ENCODE peak calls at places on chromosomes 11 and 22, in seven cellular contexts. S is stimulated activated CD8-positive, alpha-beta memory T cell treated with anti-CD3 and anti-CD28 coated beads, Interleukin-15, amount 100 ng/mL, for 24 hours; L is stimulated activated CD4-positive, alpha-beta T cell treated with anti-CD3 and anti-CD28 coated beads, Interleukin-12 subunit alpha, Interleukin-12 subunit beta, amount 100 ng/mL, for 48 hours; R is posterior vena cava; D is NCI-H460; O is AG08395; B is body of pancreas. E is an unnamed sample.

GRCh38 chr11:27656806-27657483 is 43.3 kb downstream of the BDNF start:
- DNase-seq in S (no peak), L (no peak), R (no peak), D (no peak), O (no peak), B (no peak), E (no peak)

GRCh38 chr11:126129681-126130671 is 67.3 kb upstream of the CDON start:
- DNase-seq in S (no peak), L (no peak), R (peak), D (no peak), O (no peak), B (no peak), E (no peak)

GRCh38 chr22:31872209-31872608 is 72.1 kb upstream of the YWHAH start:
- DNase-seq in S (no peak), L (no peak), R (no peak), D (peak), O (no peak), B (peak), E (peak)

GRCh38 chr11:92546089-92546488 is 321.5 kb downstream of the FAT3 start:
- DNase-seq in S (no peak), L (no peak), R (no peak), D (no peak), O (no peak), B (no peak), E (no peak)

GRCh38 chr11:114293201-114293711 is 2.9 kb upstream of the NNMT start:
- DNase-seq in S (no peak), L (no peak), R (no peak), D (no peak), O (no peak), B (no peak), E (peak)

GRCh38 chr22:44723801-44724200 is 21.8 kb downstream of the PRR5 start:
- DNase-seq in S (no peak), L (no peak), R (no peak), D (peak), O (peak), B (no peak), E (no peak)

GRCh38 chr11:25941353-25941752 is 390.6 kb upstream of the ANO3 start:
- DNase-seq in S (no peak), L (no peak), R (no peak), D (no peak), O (no peak), B (no peak), E (no peak)

GRCh38 chr22:27349456-27349855 is 452.1 kb downstream of the MN1 start:
- DNase-seq in S (no peak), L (no peak), R (no peak), D (no peak), O (no peak), B (no peak), E (no peak)

GRCh38 chr22:23418159-23418788 is 161.8 kb downstream of the IGLL1 start:
- DNase-seq in S (no peak), L (no peak), R (no peak), D (no peak), O (no peak), B (no peak), E (no peak)

GRCh38 chr11:119108151-119108856 is 1.2 kb downstream of the C2CD2L start:
- DNase-seq in S (no peak), L (no peak), R (no peak), D (no peak), O (no peak), B (peak), E (no peak)

GRCh38 chr11:77617892-77618291 is 19.7 kb downstream of the CLNS1A start:
- DNase-seq in S (no peak), L (no peak), R (no peak), D (no peak), O (peak), B (no peak), E (no peak)

GRCh38 chr11:7495997-7496545 is 10.8 kb downstream of the OLFML1 start:
- DNase-seq in S (no peak), L (no peak), R (no peak), D (no peak), O (no peak), B (peak), E (no peak)

GRCh38 chr11:110337570-110338193 is 41.3 kb upstream of the RDX start:
- DNase-seq in S (no peak), L (peak), R (no peak), D (no peak), O (no peak), B (peak), E (no peak)

GRCh38 chr11:93481696-93482095 is 61.5 kb downstream of the SMCO4 start:
- DNase-seq in S (no peak), L (no peak), R (peak), D (no peak), O (no peak), B (no peak), E (no peak)

GRCh38 chr11:105937738-105938137 is 84.3 kb downstream of the MSANTD4 start:
- DNase-seq in S (no peak), L (no peak), R (no peak), D (no peak), O (peak), B (no peak), E (peak)

GRCh38 chr11:15889972-15890371 is 466.4 kb downstream of the SOX6 start:
- DNase-seq in S (no peak), L (no peak), R (no peak), D (no peak), O (no peak), B (no peak), E (no peak)

GRCh38 chr11:65415499-65416340 is 6.9 kb upstream of the NEAT1 start:
- DNase-seq in S (no peak), L (no peak), R (peak), D (no peak), O (no peak), B (no peak), E (no peak)

GRCh38 chr11:66090288-66090687 is 20.2 kb downstream of the PACS1 start:
- DNase-seq in S (no peak), L (no peak), R (no peak), D (no peak), O (no peak), B (no peak), E (no peak)

GRCh38 chr11:45073575-45074225 is 72.7 kb upstream of the PRDM11 start:
- DNase-seq in S (no peak), L (no peak), R (no peak), D (no peak), O (no peak), B (no peak), E (no peak)

GRCh38 chr22:39481054-39481453 is 21.0 kb upstream of the MIEF1 start:
- DNase-seq in S (no peak), L (no peak), R (no peak), D (no peak), O (no peak), B (no peak), E (no peak)

GRCh38 chr22:19965771-19966709 is 24.4 kb upstream of the TXNRD2 start:
- DNase-seq in S (no peak), L (no peak), R (no peak), D (no peak), O (no peak), B (no peak), E (no peak)

GRCh38 chr11:55852141-55852540 is 13.6 kb downstream of the OR5D16 start:
- DNase-seq in S (no peak), L (no peak), R (no peak), D (no peak), O (no peak), B (no peak), E (no peak)

GRCh38 chr11:11865449-11865848 is 23.7 kb downstream of the USP47 start:
- DNase-seq in S (no peak), L (no peak), R (no peak), D (no peak), O (no peak), B (no peak), E (no peak)

GRCh38 chr11:6210274-6210955 is 5.1 kb downstream of the C11orf42 start:
- DNase-seq in S (no peak), L (no peak), R (no peak), D (no peak), O (peak), B (no peak), E (no peak)

GRCh38 chr22:38882480-38882879 is 10.5 kb upstream of the CBX6 start:
- DNase-seq in S (no peak), L (no peak), R (no peak), D (no peak), O (peak), B (peak), E (no peak)

GRCh38 chr11:77381749-77382693 is 80.5 kb upstream of the GDPD4 start:
- DNase-seq in S (no peak), L (no peak), R (no peak), D (no peak), O (peak), B (no peak), E (no peak)

GRCh38 chr11:107508858-107509244 is 51.2 kb upstream of the CWF19L2 start:
- DNase-seq in S (no peak), L (no peak), R (no peak), D (no peak), O (no peak), B (no peak), E (no peak)

GRCh38 chr11:69697489-69697843 is 6.4 kb downstream of the FGF19 start:
- DNase-seq in S (no peak), L (no peak), R (peak), D (no peak), O (no peak), B (no peak), E (no peak)

GRCh38 chr11:119169272-119169719 is 771 bp downstream of the NLRX1 start:
- DNase-seq in S (no peak), L (peak), R (no peak), D (no peak), O (peak), B (peak), E (no peak)

GRCh38 chr11:93322207-93322606 is 8.3 kb upstream of the DEUP1 start:
- DNase-seq in S (no peak), L (no peak), R (no peak), D (no peak), O (no peak), B (no peak), E (no peak)

GRCh38 chr22:39264344-39265116 is 19.7 kb upstream of the PDGFB start:
- DNase-seq in S (no peak), L (no peak), R (peak), D (no peak), O (no peak), B (peak), E (no peak)

GRCh38 chr11:93770160-93770559 is 13.9 kb upstream of the MED17 start:
- DNase-seq in S (no peak), L (no peak), R (no peak), D (no peak), O (no peak), B (no peak), E (no peak)

GRCh38 chr11:46390331-46391171 is 1.0 kb downstream of the CHRM4 start:
- DNase-seq in S (no peak), L (no peak), R (no peak), D (no peak), O (no peak), B (no peak), E (no peak)

GRCh38 chr11:77467233-77467632 is 6.7 kb downstream of the PAK1 start:
- DNase-seq in S (no peak), L (no peak), R (no peak), D (no peak), O (no peak), B (no peak), E (no peak)

E was measured in dermis microvascular lymphatic vessel endothelial cell.